ENCODE peak calls at places on chromosomes 12 and 14, in four cellular contexts. I is left lung; Q is effector memory CD4-positive, alpha-beta T cell; L is HepG2. U is an unnamed sample.

GRCh38 chr12:6363330-6364036 is 11.9 kb downstream of the SCNN1A start:
- DNase-seq in Q (peak; percentile 49), I (peak; percentile 94), L (peak; percentile 85), U (no peak)

GRCh38 chr14:95319312-95320075 is at the start of gene CLMN:
- DNase-seq in L (no peak), I (peak; percentile 85), Q (no peak), U (no peak)

GRCh38 chr12:50442178-50442908 is 41.7 kb downstream of the LARP4 start:
- DNase-seq in Q (no peak), L (no peak), I (no peak), U (no peak)

GRCh38 chr12:102876883-102877282 is 40.2 kb downstream of the PAH start:
- DNase-seq in Q (no peak), I (no peak), L (no peak), U (no peak)

GRCh38 chr12:75998292-75999063 is 33.1 kb downstream of the PHLDA1 start:
- DNase-seq in L (no peak), I (no peak), Q (no peak), U (no peak)

GRCh38 chr12:68237523-68238070 is 12.0 kb upstream of the IL26 start:
- DNase-seq in I (no peak), L (no peak), Q (no peak), U (no peak)

GRCh38 chr12:180445-180844 is 33.5 kb downstream of the SLC6A12 start:
- DNase-seq in L (no peak), Q (no peak), I (peak; percentile 68), U (peak; percentile 36)

GRCh38 chr12:100554608-100555077 is 18.8 kb upstream of the GAS2L3 start:
- DNase-seq in I (no peak), Q (no peak), L (peak; percentile 88), U (no peak)

GRCh38 chr12:131723532-131723931 is 12.6 kb downstream of the SFSWAP start:
- DNase-seq in Q (no peak), L (no peak), I (no peak), U (no peak)

GRCh38 chr14:104773505-104774452 is 20.8 kb downstream of the SIVA1 start:
- DNase-seq in L (no peak), I (peak; percentile 74), Q (no peak), U (no peak)

GRCh38 chr12:59046763-59047534 is 126.6 kb upstream of the LRIG3 start:
- DNase-seq in I (no peak), L (no peak), Q (no peak), U (no peak)

GRCh38 chr14:97350894-97351713 is 553.9 kb downstream of the VRK1 start:
- DNase-seq in Q (no peak), L (no peak), I (no peak), U (no peak)

GRCh38 chr14:61564623-61565091 is 130.7 kb upstream of the HIF1A start:
- DNase-seq in Q (no peak), L (peak; percentile 44), I (no peak), U (peak; percentile 63)

GRCh38 chr12:106417926-106418910 is 60.7 kb downstream of the POLR3B start:
- DNase-seq in L (peak; percentile 69), Q (no peak), I (no peak), U (no peak)

GRCh38 chr14:66403183-66403582 is 83.0 kb upstream of the CCDC196 start:
- DNase-seq in L (peak; percentile 40), Q (no peak), I (no peak), U (no peak)

GRCh38 chr14:95260537-95261440 is 58.9 kb downstream of the CLMN start:
- DNase-seq in L (no peak), I (no peak), Q (no peak), U (no peak)

GRCh38 chr12:56880416-56881035 is 53.7 kb downstream of the SDR9C7 start:
- DNase-seq in L (no peak), Q (no peak), I (no peak), U (no peak)

GRCh38 chr14:97978336-97978735 is 1181.2 kb downstream of the VRK1 start:
- DNase-seq in Q (peak; percentile 45), L (no peak), I (peak; percentile 85), U (peak; percentile 14)

GRCh38 chr14:64704743-64705405 is 650 bp downstream of the PLEKHG3 start:
- DNase-seq in Q (no peak), I (peak; percentile 90), L (no peak), U (no peak)

GRCh38 chr12:120662879-120663278 is 22.5 kb downstream of the CABP1 start:
- DNase-seq in I (no peak), Q (no peak), L (no peak), U (no peak)

GRCh38 chr14:52342849-52343606 is 28.9 kb downstream of the PTGER2 start:
- DNase-seq in Q (no peak), I (no peak), L (no peak), U (no peak)

GRCh38 chr14:103105580-103106168 is 11.1 kb downstream of the EXOC3L4 start:
- DNase-seq in Q (no peak), L (no peak), I (no peak), U (no peak)

GRCh38 chr12:27780612-27781408 is 774 bp upstream of the MANSC4 start:
- DNase-seq in I (no peak), L (peak; percentile 20), Q (no peak), U (no peak)

GRCh38 chr12:124626841-124627502 is 59.6 kb upstream of the NCOR2 start:
- DNase-seq in I (no peak), L (no peak), Q (no peak), U (peak; percentile 84)

GRCh38 chr12:73321319-73321718 is 1049.1 kb downstream of the TRHDE start:
- DNase-seq in L (no peak), I (no peak), Q (no peak), U (no peak)

GRCh38 chr12:131101703-131102492 is 148.2 kb downstream of the ADGRD1 start:
- DNase-seq in L (no peak), Q (no peak), I (no peak), U (peak; percentile 59)

GRCh38 chr12:76569685-76570604 is 10.4 kb upstream of the OSBPL8 start:
- DNase-seq in L (no peak), I (no peak), Q (no peak), U (no peak)

GRCh38 chr12:49110191-49111155 is at the start of gene LMBR1L:
- DNase-seq in Q (peak; percentile 93), L (peak; percentile 97), I (peak; percentile 95), U (peak; percentile 100)

GRCh38 chr14:29352681-29353080 is 575.0 kb downstream of the PRKD1 start:
- DNase-seq in Q (no peak), L (no peak), I (no peak), U (no peak)

GRCh38 chr14:21034707-21035106 is at the start of gene RNASE13:
- DNase-seq in I (no peak), Q (no peak), L (no peak), U (no peak)

GRCh38 chr14:33676135-33676566 is 274.7 kb downstream of the EGLN3 start:
- DNase-seq in L (peak; percentile 60), I (peak; percentile 70), Q (no peak), U (no peak)

GRCh38 chr12:68378859-68379628 is 46.9 kb upstream of the MDM1 start:
- DNase-seq in L (no peak), Q (no peak), I (no peak), U (no peak)

GRCh38 chr14:38808734-38809455 is 294.1 kb downstream of the SEC23A start:
- DNase-seq in I (no peak), L (peak; percentile 21), Q (no peak), U (no peak)

GRCh38 chr12:46153267-46153872 is 115.5 kb downstream of the SLC38A1 start:
- DNase-seq in I (no peak), L (peak; percentile 7), Q (no peak), U (no peak)

GRCh38 chr12:2064078-2064507 is 11.3 kb downstream of the CACNA1C start:
- DNase-seq in I (peak; percentile 61), L (no peak), Q (no peak), U (no peak)

GRCh38 chr14:53140585-53140984 is 12.5 kb downstream of the DDHD1 start:
- DNase-seq in L (no peak), I (no peak), Q (no peak), U (no peak)

GRCh38 chr14:93538411-93538810 is 107.7 kb downstream of the UNC79 start:
- DNase-seq in Q (no peak), I (no peak), L (no peak), U (no peak)

GRCh38 chr12:131938082-131938481 is 9.0 kb downstream of the PUS1 start:
- DNase-seq in I (peak; percentile 6), L (no peak), Q (no peak), U (no peak)

GRCh38 chr12:56688129-56688845 is at the start of gene PTGES3:
- DNase-seq in I (peak; percentile 98), L (peak; percentile 91), Q (peak; percentile 96), U (peak; percentile 99)

GRCh38 chr12:16927259-16927658 is 321.3 kb upstream of the LMO3 start:
- DNase-seq in I (no peak), Q (no peak), L (no peak), U (no peak)
- H3K9me3 ChIP-seq in I (no peaks in the 10 kb centered on the region), Q (no peaks in the 10 kb centered on the region), L (peaks cover 36% of the 10 kb centered on the region), U (peaks cover 11% of the 10 kb centered on the region)

GRCh38 chr12:116248930-116249329 is 28.6 kb downstream of the MED13L start:
- DNase-seq in I (no peak), L (no peak), Q (no peak), U (no peak)
- H3K4me1 ChIP-seq in I (peaks cover 19% of the 10 kb centered on the region), L (peaks cover 30% of the 10 kb centered on the region), Q (peaks cover 20% of the 10 kb centered on the region), U (peaks cover 24% of the 10 kb centered on the region)

DNA sequence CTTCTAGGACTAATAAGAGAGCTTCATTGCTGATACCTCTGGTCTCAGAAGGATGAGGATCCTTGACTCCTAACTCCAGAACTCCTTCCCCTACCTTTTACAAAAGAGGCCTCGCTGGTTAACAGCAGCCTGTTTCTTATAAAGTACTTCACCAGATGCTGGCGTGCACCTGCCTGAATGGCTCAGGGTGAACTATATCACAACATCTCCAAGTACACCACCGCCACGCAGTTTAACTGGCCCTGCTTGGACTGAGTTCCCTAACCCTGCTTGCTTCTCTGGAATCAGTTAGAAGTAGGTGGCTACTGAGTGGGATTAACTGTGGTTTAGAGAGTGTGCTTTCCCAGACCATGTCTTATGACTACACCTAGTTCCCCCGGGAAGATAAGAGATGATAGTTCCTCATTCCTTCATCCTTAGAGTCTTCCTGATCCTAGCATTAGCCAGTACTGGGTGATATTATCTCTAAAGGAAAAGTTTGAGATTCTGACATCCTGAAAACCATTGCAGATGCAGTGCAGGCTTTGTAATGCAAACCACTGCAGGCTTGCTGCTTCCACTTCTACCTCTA is 3.0 kb downstream of the FOXJ2 start:
- DNase-seq in L (no peak), I (no peak), Q (no peak), U (no peak)
- H3K27me3 ChIP-seq in L (no peaks in the 10 kb centered on the region), I (no peaks in the 10 kb centered on the region), Q (no peaks in the 10 kb centered on the region), U (no peaks in the 10 kb centered on the region)

DNA sequence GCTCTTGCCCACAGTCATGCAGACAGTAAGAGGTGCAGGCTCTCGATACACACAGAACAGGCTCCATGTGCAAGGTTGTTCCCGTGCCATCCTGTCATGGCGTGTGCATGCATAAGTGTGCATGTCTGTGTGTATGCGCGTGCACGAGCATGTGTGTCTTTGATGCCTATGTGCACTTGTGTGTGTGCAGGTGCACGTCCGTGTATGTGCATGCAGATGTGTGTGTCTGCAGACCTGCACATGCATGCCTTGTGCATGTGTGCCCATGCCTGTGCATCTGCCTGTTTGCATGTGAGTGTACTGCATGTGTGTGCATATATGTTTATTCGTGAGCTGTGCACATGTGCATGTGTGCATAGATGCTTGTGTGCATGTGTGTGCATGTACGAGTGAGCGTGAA is 309.8 kb downstream of the TMEM121 start:
- DNase-seq in I (no peak), L (no peak), Q (no peak), U (no peak)
- H3K9me3 ChIP-seq in I (no peaks in the 10 kb centered on the region), L (no peaks in the 10 kb centered on the region), Q (no peaks in the 10 kb centered on the region), U (no peaks in the 10 kb centered on the region)

DNA sequence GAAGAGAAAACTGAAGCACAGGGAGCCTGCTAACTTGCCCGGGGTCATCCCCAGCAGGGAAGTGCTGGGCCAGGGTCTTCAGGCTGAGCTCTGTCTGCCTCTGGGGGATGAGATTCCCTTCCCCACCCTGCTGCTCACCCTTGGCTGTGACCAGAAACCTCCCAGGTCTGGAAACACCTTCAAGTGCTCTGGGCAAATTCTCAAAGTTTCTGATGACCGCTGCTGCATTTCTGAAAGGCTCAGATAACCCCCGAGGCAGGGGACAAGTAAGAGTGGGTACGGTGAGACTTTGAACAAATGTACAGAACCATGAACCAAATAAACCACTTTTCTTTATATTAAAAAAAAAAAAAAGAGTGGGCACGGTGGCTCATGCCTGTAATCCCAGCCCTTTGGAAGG is 41.3 kb downstream of the LTBP2 start:
- DNase-seq in Q (no peak), L (no peak), I (no peak), U (no peak)
- H3K4me1 ChIP-seq in Q (peaks cover 22% of the 10 kb centered on the region), L (peaks cover 31% of the 10 kb centered on the region), I (peaks cover 42% of the 10 kb centered on the region), U (peaks cover 56% of the 10 kb centered on the region)